ENCODE peak calls at places on chromosomes 1 and 21, in four cellular contexts. G is AG04450, Y is colonic mucosa, W is DND-41. J is an unnamed sample.
A peak's percentile ranks its signal among the peaks of the same experiment; 100 is the strongest.

GRCh38 chr1:230231739-230232075 is 164.7 kb downstream of the GALNT2 start:
- DNase-seq in G (no peak), W (no peak), Y (peak; percentile 87), J (no peak)

GRCh38 chr1:3712573-3713535 is 39.4 kb upstream of the CCDC27 start:
- DNase-seq in W (no peak), G (no peak), Y (no peak), J (no peak)

GRCh38 chr1:207817778-207818751 is 66.2 kb downstream of the CD46 start:
- DNase-seq in Y (no peak), G (no peak), W (no peak), J (no peak)

GRCh38 chr1:20551945-20552727 is at the start of gene FAM43B:
- DNase-seq in W (no peak), Y (peak; percentile 24), G (no peak), J (no peak)

GRCh38 chr1:52159033-52159789 is 17.3 kb downstream of the ZFYVE9 start:
- DNase-seq in W (no peak), Y (no peak), G (no peak), J (no peak)

GRCh38 chr1:194431121-194431520 is 1244.7 kb upstream of the B3GALT2 start:
- DNase-seq in Y (no peak), W (no peak), G (no peak), J (no peak)

GRCh38 chr1:4549933-4550332 is 104.5 kb upstream of the AJAP1 start:
- DNase-seq in W (peak; percentile 5), G (no peak), Y (no peak), J (no peak)

GRCh38 chr1:119737040-119737682 is 25.4 kb downstream of the PHGDH start:
- DNase-seq in Y (peak; percentile 29), W (no peak), G (no peak), J (no peak)

GRCh38 chr21:42439284-42440186 is 35.8 kb downstream of the UBASH3A start:
- DNase-seq in Y (no peak), W (no peak), G (no peak), J (no peak)

GRCh38 chr1:17653728-17654351 is 101.3 kb upstream of the ACTL8 start:
- DNase-seq in W (peak; percentile 37), G (peak; percentile 18), Y (no peak), J (peak; percentile 9)

GRCh38 chr21:40166291-40166843 is 299.1 kb downstream of the PCP4 start:
- DNase-seq in W (no peak), G (no peak), Y (no peak), J (no peak)

GRCh38 chr1:12603224-12603623 is 14.8 kb downstream of the DHRS3 start:
- DNase-seq in G (no peak), W (no peak), Y (no peak), J (no peak)

GRCh38 chr1:79006564-79006963 is at the start of gene ADGRL4:
- DNase-seq in G (peak; percentile 7), W (no peak), Y (no peak), J (no peak)

GRCh38 chr1:198132060-198132781 is 24.6 kb upstream of the NEK7 start:
- DNase-seq in Y (no peak), G (no peak), W (no peak), J (no peak)

GRCh38 chr1:218156602-218157001 is 128.5 kb upstream of the RRP15 start:
- DNase-seq in W (no peak), G (no peak), Y (no peak), J (no peak)

GRCh38 chr1:9078035-9078948 is 8.9 kb upstream of the SLC2A5 start:
- DNase-seq in G (no peak), W (no peak), Y (no peak), J (no peak)

GRCh38 chr1:162855461-162856150 is 5.4 kb downstream of the CCDC190 start:
- DNase-seq in Y (no peak), W (no peak), G (no peak), J (no peak)

GRCh38 chr1:51317798-51318197 is 12.6 kb downstream of the TTC39A start:
- DNase-seq in G (no peak), W (no peak), Y (no peak), J (no peak)

GRCh38 chr1:50975436-50975835 is 5.4 kb downstream of the CDKN2C start:
- DNase-seq in W (no peak), Y (no peak), G (no peak), J (no peak)

GRCh38 chr1:177975588-177976495 is 6.0 kb upstream of the SEC16B start:
- DNase-seq in G (no peak), W (no peak), Y (no peak), J (no peak)

GRCh38 chr1:91559838-91560514 is 59.3 kb downstream of the CDC7 start:
- DNase-seq in G (no peak), W (peak; percentile 12), Y (no peak), J (peak; percentile 15)

GRCh38 chr1:11929849-11930248 is 3.6 kb upstream of the KIAA2013 start:
- DNase-seq in Y (peak; percentile 85), W (no peak), G (no peak), J (no peak)

GRCh38 chr1:46599044-46599970 is 4.8 kb downstream of the MKNK1 start:
- DNase-seq in G (no peak), W (no peak), Y (no peak), J (no peak)

GRCh38 chr21:42887321-42887720 is 5.8 kb upstream of the NDUFV3 start:
- DNase-seq in Y (no peak), W (no peak), G (no peak), J (no peak)

GRCh38 chr1:87592156-87592555 is 263.5 kb downstream of the LMO4 start:
- DNase-seq in W (no peak), G (no peak), Y (no peak), J (no peak)

GRCh38 chr1:26771643-26772321 is 16.0 kb upstream of the PIGV start:
- DNase-seq in W (no peak), G (peak; percentile 93), Y (peak; percentile 28), J (no peak)

DNA sequence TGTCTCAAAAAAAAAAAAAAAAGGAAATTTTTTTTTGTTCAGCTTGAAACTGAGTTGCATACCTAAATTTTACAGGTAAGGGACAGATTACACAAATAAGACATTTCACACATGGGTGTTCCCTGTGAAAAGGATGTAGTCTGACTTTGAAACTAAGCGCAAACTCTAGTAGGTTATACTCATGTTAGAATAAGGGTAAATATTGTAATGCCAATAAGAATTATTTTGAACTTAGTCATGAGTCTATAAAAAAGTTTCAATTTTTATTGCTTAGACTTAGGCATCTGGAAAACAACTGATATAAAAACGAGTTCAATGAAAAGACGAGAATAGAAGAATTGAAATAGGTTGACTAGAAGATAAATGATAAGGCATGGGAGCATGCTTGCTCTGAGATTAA is 122.3 kb downstream of the HMCN1 start:
- DNase-seq in W (no peak), G (no peak), Y (no peak), J (no peak)
- H3K4me3 ChIP-seq in W (no peak overlapping the region), G (no peak overlapping the region), Y (no peak overlapping the region), J (no peak overlapping the region)

DNA sequence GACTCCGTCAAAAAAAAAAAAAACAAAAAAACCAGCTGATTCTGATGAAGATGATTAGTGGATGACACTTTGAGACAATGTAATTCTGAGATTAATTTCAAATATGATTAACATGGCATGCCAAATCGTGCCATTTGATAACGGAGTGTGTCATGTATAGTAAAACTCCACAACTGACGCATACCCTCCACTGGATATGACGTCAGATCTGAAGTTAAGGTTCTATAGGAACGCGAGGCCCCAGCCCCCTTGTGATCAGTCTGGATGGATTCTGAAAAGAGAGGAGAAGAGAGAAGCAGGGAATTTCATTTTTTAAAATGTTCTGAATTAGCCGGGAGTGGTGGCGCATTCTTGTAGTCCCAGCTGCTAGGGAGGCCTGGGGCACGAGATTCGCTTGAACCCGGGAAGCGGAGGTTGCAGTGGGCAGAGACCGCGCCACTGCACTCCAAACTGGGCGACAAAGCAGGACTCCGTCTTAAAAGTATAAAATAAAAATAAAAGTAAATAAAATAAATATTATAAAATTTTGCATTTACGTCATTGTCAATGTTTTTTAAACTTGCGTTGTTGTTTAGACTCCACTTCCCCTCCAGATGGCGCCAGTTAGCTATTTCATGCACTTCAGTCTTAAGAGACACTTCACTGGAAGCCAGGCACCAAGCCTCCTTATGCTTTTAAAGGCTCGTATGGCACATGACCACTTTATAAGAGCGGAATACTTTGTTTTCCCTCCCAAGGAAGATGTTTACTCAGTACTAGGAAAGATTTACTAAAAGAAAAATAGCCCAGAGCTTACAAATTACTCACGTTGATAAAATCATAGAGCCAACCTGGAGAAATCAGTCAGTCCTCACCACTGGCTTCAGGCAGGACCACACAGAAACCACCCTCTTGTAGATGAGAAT is 65.5 kb downstream of the UBE2U start:
- DNase-seq in W (peak; percentile 54), G (peak; percentile 65), Y (peak; percentile 81), J (peak; percentile 30)
- H3K4me3 ChIP-seq in W (no peak overlapping the region), G (no peak overlapping the region), Y (no peak overlapping the region), J (no peak overlapping the region)

DNA sequence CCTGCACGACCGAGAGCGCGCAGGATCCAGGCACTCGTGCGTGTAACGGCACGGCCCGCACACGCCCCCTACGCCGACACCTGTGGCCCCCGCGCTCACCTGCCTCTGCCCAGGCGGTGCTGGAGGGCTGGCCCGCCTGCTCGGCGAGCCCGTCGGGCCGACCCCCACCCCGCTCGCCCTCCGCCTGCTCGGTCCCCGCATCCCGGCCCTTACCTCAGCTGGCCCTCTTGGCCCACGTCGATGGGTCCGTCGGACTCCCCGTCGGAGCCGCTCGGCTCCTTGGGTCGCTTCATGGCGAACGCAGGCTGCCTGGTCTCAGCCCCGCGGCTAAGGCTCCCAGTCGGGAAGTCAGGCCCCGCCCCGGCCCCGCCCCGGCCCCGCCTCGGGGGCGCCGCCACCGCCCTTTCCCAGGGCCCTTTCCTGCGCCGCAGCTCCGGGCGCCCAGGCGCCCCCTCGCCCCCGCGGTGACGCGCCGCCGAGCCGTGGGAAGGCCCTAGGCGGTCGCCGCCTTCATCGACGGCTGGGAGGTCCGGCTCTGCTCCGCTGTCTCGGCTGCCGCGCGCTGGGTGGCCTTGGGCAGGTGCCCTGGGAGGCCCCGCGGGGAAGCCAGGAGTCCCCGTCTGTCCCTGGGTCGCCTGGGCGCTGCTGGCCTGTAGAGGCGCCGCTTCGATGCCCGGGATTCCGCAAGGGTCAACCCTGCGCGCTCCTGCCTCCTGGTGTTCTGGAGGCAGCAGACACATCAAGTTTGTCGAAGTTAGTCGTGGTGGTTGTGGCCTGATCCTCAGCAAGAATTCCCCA is at the start of gene HEYL:
- DNase-seq in W (no peak), Y (peak; percentile 77), G (no peak), J (peak; percentile 38)
- H3K4me3 ChIP-seq in W (no peak within 1 kb of the TSS), Y (peak within 1 kb of the TSS; percentile 42), G (peak within 1 kb of the TSS; percentile 32), J (peak within 1 kb of the TSS; percentile 30)

GRCh38 chr1:241679961-241680360 is 27.9 kb downstream of the WDR64 start:
- DNase-seq in W (no peak), G (no peak), Y (no peak), J (no peak)
- H3K4me3 ChIP-seq in W (no peak overlapping the region), G (no peak overlapping the region), Y (no peak overlapping the region), J (no peak overlapping the region)

DNA sequence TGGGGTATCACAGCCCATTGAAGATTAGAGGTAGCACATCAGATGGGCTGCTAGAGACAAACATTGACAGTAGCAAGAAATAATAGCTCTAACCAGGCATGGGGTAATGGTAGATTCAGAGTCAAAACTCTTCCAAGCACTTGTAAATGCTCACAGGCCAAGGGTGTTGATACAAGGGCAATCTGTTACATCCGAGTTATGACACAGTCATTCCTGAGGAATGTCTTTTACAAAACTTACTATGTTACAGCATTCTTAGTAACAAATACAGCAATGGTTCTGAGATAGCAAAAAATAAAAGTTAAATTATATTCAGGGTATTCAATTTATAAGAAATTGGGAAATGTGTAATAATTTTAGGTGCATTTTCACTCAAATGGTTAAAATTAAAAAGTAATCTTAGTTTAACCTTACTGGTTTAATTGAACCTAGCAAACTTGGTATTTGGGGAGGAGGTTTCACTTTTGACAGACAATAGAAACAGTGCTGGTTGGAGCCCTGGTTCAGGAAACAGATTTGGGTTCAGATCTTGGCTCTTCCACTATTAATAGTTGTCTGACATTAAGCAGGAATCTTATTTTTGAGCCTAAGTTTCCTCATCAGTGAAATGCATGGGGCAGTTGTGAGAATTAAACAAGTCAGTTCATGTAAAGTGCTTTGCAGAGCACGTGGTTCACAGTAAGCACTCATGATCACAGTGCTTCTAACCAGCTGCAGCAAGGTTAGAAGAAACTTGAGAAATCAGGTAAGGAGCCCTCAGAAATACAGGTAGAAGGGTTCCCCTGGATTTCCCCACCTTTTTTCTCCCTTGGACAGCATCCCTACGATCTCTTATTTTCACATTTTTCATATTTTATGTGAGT is 4.4 kb downstream of the ST3GAL3 start:
- DNase-seq in W (no peak), G (peak; percentile 54), Y (no peak), J (no peak)
- H3K4me3 ChIP-seq in W (no peak overlapping the region), G (no peak overlapping the region), Y (no peak overlapping the region), J (no peak overlapping the region)

J was measured in naive thymus-derived CD4-positive, alpha-beta T cell.